ENCODE peak calls at places on chromosomes 5 and 9, in nine cellular contexts. F is A549, O is esophagus squamous epithelium, X is spleen, C is HepG2, K is endothelial cell of umbilical vein, R is transverse colon, P is testis, V is tibial nerve. T is an unnamed sample. For H3K9me3, the result is how much of the 10 kb centered on the place peaks cover.

GRCh38 chr9:72362680-72363139 is 2.3 kb downstream of the ZFAND5 start:
- DNase-seq in F (peak), O (no peak), X (peak), C (peak), K (peak), R (peak), P (peak), V (peak), T (peak)

GRCh38 chr5:11390369-11390768 is 513.9 kb downstream of the CTNND2 start:
- DNase-seq in F (no peak), O (no peak), X (no peak), C (no peak), K (no peak), R (no peak), P (no peak), V (no peak), T (no peak)

GRCh38 chr5:52709171-52709925 is 78.4 kb upstream of the ITGA1 start:
- DNase-seq in F (no peak), O (no peak), X (no peak), C (peak), K (peak), R (no peak), P (no peak), V (no peak), T (no peak)

GRCh38 chr5:172411423-172412111 is 42.8 kb downstream of the SH3PXD2B start:
- DNase-seq in F (no peak), O (no peak), X (no peak), C (no peak), K (no peak), R (peak), P (no peak), V (no peak), T (peak)

GRCh38 chr9:136609160-136609475 is 53.6 kb upstream of the EGFL7 start:
- DNase-seq in F (no peak), O (no peak), X (no peak), C (no peak), K (no peak), R (no peak), P (no peak), V (no peak), T (no peak)

GRCh38 chr9:113481176-113481805 is 17.8 kb downstream of the RGS3 start:
- DNase-seq in F (no peak), O (no peak), X (no peak), C (no peak), K (no peak), R (peak), P (no peak), V (no peak), T (peak)

GRCh38 chr5:31531543-31531887 is 378 bp downstream of the DROSHA start:
- DNase-seq in F (peak), O (no peak), X (peak), C (peak), K (peak), R (peak), P (peak), V (no peak), T (no peak)

GRCh38 chr9:15512204-15512603 is 1.4 kb upstream of the PSIP1 start:
- DNase-seq in F (no peak), O (no peak), X (no peak), C (no peak), K (no peak), R (no peak), P (no peak), V (no peak), T (no peak)

GRCh38 chr9:134682026-134682425 is 40.4 kb downstream of the COL5A1 start:
- DNase-seq in F (no peak), O (no peak), X (peak), C (no peak), K (no peak), R (no peak), P (no peak), V (no peak), T (no peak)

GRCh38 chr5:73826761-73827450 is 200.9 kb downstream of the ARHGEF28 start:
- DNase-seq in F (peak), O (no peak), X (no peak), C (no peak), K (no peak), R (no peak), P (peak), V (peak), T (no peak)

GRCh38 chr9:91256235-91256634 is 105.5 kb downstream of the AUH start:
- DNase-seq in F (no peak), O (no peak), X (no peak), C (no peak), K (no peak), R (no peak), P (no peak), V (no peak), T (peak)

GRCh38 chr5:5320062-5320805 is 102.2 kb upstream of the ICE1 start:
- DNase-seq in F (no peak), O (no peak), X (no peak), C (no peak), K (no peak), R (no peak), P (no peak), V (no peak), T (no peak)

GRCh38 chr9:118618744-118619299 is 750.4 kb downstream of the BRINP1 start:
- DNase-seq in F (no peak), O (no peak), X (no peak), C (no peak), K (no peak), R (no peak), P (no peak), V (no peak), T (no peak)

GRCh38 chr9:123561055-123561454 is 205.1 kb downstream of the CRB2 start:
- DNase-seq in F (no peak), O (no peak), X (peak), C (no peak), K (no peak), R (no peak), P (no peak), V (no peak), T (no peak)

GRCh38 chr9:94952553-94953373 is 226.3 kb downstream of the AOPEP start:
- DNase-seq in F (no peak), O (no peak), X (no peak), C (no peak), K (peak), R (no peak), P (peak), V (peak), T (no peak)

GRCh38 chr9:137685035-137685885 is 66.5 kb downstream of the EHMT1 start:
- DNase-seq in F (no peak), O (no peak), X (no peak), C (no peak), K (no peak), R (no peak), P (no peak), V (no peak), T (no peak)

GRCh38 chr9:684055-684949 is 157.2 kb upstream of the DMRT1 start:
- DNase-seq in F (no peak), O (no peak), X (no peak), C (no peak), K (peak), R (no peak), P (no peak), V (no peak), T (peak)

GRCh38 chr5:86679529-86679928 is 61.8 kb downstream of the COX7C start:
- DNase-seq in F (peak), O (no peak), X (no peak), C (peak), K (peak), R (no peak), P (peak), V (peak), T (no peak)

GRCh38 chr5:122292357-122292756 is 19.7 kb upstream of the SNCAIP start:
- DNase-seq in F (no peak), O (no peak), X (no peak), C (no peak), K (peak), R (no peak), P (no peak), V (no peak), T (no peak)

GRCh38 chr5:135442387-135443256 is 4.5 kb downstream of the DCANP1 start:
- DNase-seq in F (no peak), O (no peak), X (no peak), C (no peak), K (no peak), R (no peak), P (no peak), V (no peak), T (no peak)

GRCh38 chr9:91489391-91489899 is 65.8 kb upstream of the NFIL3 start:
- DNase-seq in F (no peak), O (no peak), X (no peak), C (no peak), K (no peak), R (no peak), P (no peak), V (no peak), T (peak)

GRCh38 chr5:156896545-156896944 is 46.5 kb downstream of the PPP1R2B start:
- DNase-seq in F (no peak), O (no peak), X (no peak), C (no peak), K (no peak), R (no peak), P (no peak), V (no peak), T (no peak)

GRCh38 chr9:35845824-35846771 is 17.1 kb downstream of the TMEM8B start:
- DNase-seq in F (no peak), O (no peak), X (peak), C (no peak), K (no peak), R (no peak), P (peak), V (no peak), T (no peak)

GRCh38 chr9:32551491-32552049 is 557 bp upstream of the SMIM27 start:
- DNase-seq in F (peak), O (no peak), X (peak), C (peak), K (peak), R (peak), P (peak), V (peak), T (no peak)

GRCh38 chr5:501833-502184 is 22.4 kb downstream of the SLC9A3 start:
- DNase-seq in F (no peak), O (no peak), X (no peak), C (no peak), K (peak), R (no peak), P (no peak), V (no peak), T (no peak)

GRCh38 chr5:132046915-132047314 is 13.5 kb upstream of the IL3 start:
- DNase-seq in F (no peak), O (no peak), X (no peak), C (no peak), K (no peak), R (no peak), P (peak), V (no peak), T (no peak)

GRCh38 chr9:92961627-92962302 is 14.4 kb downstream of the FGD3 start:
- DNase-seq in F (no peak), O (no peak), X (no peak), C (no peak), K (no peak), R (peak), P (no peak), V (no peak), T (no peak)

GRCh38 chr5:17157916-17158529 is 59.4 kb upstream of the BASP1 start:
- DNase-seq in F (no peak), O (no peak), X (no peak), C (no peak), K (peak), R (peak), P (no peak), V (no peak), T (no peak)

GRCh38 chr5:142549834-142550233 is 136.1 kb downstream of the FGF1 start:
- DNase-seq in F (no peak), O (no peak), X (no peak), C (no peak), K (no peak), R (no peak), P (no peak), V (no peak), T (no peak)

GRCh38 chr5:179146277-179146676 is 86.1 kb downstream of the ZNF354C start:
- DNase-seq in F (no peak), O (no peak), X (peak), C (no peak), K (no peak), R (no peak), P (no peak), V (no peak), T (no peak)

GRCh38 chr9:124769451-124770358 is 1.4 kb downstream of the NR6A1 start:
- DNase-seq in F (peak), O (no peak), X (peak), C (peak), K (peak), R (peak), P (peak), V (no peak), T (no peak)

GRCh38 chr5:78920604-78921003 is 64.5 kb downstream of the ARSB start:
- DNase-seq in F (no peak), O (no peak), X (no peak), C (no peak), K (no peak), R (no peak), P (peak), V (no peak), T (no peak)

GRCh38 chr5:68423154-68423811 is 207.7 kb downstream of the PIK3R1 start:
- DNase-seq in F (no peak), O (no peak), X (no peak), C (no peak), K (no peak), R (no peak), P (no peak), V (no peak), T (no peak)

GRCh38 chr5:146706321-146706972 is 172.1 kb downstream of the PPP2R2B start:
- DNase-seq in F (no peak), O (no peak), X (no peak), C (peak), K (no peak), R (no peak), P (no peak), V (no peak), T (no peak)

GRCh38 chr5:154868702-154869101 is 10.3 kb downstream of the CNOT8 start:
- DNase-seq in F (peak), O (no peak), X (no peak), C (no peak), K (no peak), R (no peak), P (peak), V (no peak), T (peak)

GRCh38 chr9:3277200-3277599 is 248.6 kb downstream of the RFX3 start:
- DNase-seq in F (no peak), O (no peak), X (no peak), C (no peak), K (no peak), R (no peak), P (no peak), V (no peak), T (no peak)

GRCh38 chr5:95821110-95822021 is 1.2 kb downstream of the GLRX start:
- DNase-seq in F (no peak), O (no peak), X (no peak), C (no peak), K (no peak), R (no peak), P (no peak), V (no peak), T (no peak)

GRCh38 chr9:133740891-133741290 is 2.7 kb upstream of the SARDH start:
- DNase-seq in F (no peak), O (no peak), X (no peak), C (no peak), K (no peak), R (no peak), P (peak), V (no peak), T (no peak)

GRCh38 chr5:132849347-132849746 is 16.9 kb downstream of the GDF9 start:
- DNase-seq in F (no peak), O (no peak), X (no peak), C (peak), K (no peak), R (no peak), P (no peak), V (no peak), T (no peak)

GRCh38 chr9:14313378-14313940 is 482 bp downstream of the NFIB start:
- DNase-seq in F (no peak), O (no peak), X (no peak), C (no peak), K (peak), R (peak), P (peak), V (no peak), T (peak)
- TF ChIP-seq POLR2A in F (no peak), O (no peak), X (no peak), C (no peak), K (no peak), R (peak), P (no peak), V (no peak), T (peak)

GRCh38 chr5:40089269-40089668 is 590.4 kb upstream of the PTGER4 start:
- DNase-seq in F (no peak), O (no peak), X (no peak), C (no peak), K (no peak), R (no peak), P (no peak), V (no peak), T (no peak)
- H3K9me3 ChIP-seq in F (under half), O (under half), X (under half), C (half or more), K (under half), R (under half), P (under half), V (under half), T (under half)

DNA sequence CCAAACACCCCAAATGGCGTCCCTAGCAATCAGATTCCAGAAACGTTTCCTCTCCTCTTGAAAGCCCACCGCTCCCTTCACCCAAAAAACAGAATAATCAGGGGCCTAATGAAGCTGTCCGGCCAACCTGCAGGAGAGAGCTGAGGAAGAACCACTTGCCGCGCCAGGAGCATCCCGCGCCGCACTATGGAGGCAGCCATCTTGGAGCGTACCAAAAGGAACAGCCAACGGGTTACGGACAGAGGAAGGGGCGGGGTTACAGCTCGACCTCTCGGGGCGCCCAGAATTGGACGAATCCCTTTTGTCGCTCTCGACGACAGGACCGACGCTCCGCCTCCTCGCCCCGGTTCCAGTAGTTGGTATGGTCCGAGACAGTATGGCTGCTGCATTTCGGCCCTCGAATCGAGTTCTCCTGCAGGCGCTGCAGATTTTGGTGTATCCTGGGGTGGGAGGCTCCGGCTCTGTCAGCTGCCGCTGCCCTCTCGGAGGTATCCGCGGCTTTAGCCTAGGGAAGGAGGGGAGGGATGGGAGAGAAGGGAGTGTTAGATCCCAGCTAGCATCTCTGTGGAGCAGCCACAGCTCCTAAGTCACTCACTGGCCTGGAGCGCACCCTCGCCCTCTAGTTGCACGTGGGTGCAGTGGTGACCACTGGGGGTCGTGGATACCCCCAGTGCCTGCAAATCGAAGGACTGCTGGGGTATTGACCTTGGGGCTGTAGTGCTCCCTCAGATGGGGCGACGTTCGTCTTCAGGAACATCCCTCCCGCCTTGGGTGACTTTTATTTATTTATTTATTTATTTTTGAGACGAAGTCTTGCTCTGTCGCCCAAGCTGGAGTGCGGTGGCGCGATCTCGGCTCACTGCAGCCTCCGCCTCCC is at the start of the genes MRPS27 and PTCD2:
- DNase-seq in F (peak), O (peak), X (peak), C (peak), K (peak), R (peak), P (peak), V (peak), T (peak)
- H3K27ac ChIP-seq in F (peak), O (peak), X (peak), C (peak), K (peak), R (peak), P (peak), V (peak), T (peak)

GRCh38 chr5:98927242-98927987 is 1.4 kb downstream of the CHD1 start:
- DNase-seq in F (peak), O (no peak), X (peak), C (no peak), K (peak), R (peak), P (peak), V (peak), T (peak)
- TF ChIP-seq POLR2A in F (no peak), O (no peak), X (no peak), C (no peak), K (peak), R (peak), P (no peak), V (peak), T (peak)

GRCh38 chr5:36889264-36889663 is 12.7 kb downstream of the NIPBL start:
- DNase-seq in F (no peak), O (no peak), X (no peak), C (no peak), K (no peak), R (no peak), P (no peak), V (no peak), T (no peak)
- H3K9me3 ChIP-seq in F (under half), O (under half), X (under half), C (under half), K (under half), R (under half), P (under half), V (under half), T (under half)

DNA sequence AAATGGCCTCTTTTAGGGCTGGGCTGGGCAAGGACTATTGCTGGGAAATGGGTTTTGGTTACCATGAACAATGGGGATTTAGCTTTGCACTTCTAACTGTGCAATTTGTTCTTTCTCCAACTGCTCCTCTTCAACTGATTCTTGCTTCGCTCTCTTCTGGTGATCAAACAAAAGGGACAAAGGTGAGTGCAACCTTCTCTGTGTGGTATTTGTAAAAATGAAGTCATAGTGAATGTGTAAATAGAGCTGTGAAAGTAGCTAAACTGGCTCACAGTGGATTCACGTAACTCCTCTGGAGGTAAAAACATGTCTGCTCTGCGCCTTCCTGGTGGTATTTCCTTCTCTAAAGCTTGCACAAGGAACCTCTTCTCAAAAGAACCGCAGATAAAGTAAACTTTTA is 20.9 kb upstream of the SPINK14 start:
- DNase-seq in F (no peak), O (no peak), X (no peak), C (peak), K (no peak), R (no peak), P (no peak), V (no peak), T (no peak)
- H3K27ac ChIP-seq in F (no peak), O (no peak), X (no peak), C (peak), K (no peak), R (peak), P (no peak), V (no peak), T (no peak)

GRCh38 chr5:176762489-176762888 is 47.9 kb upstream of the UNC5A start:
- DNase-seq in F (no peak), O (no peak), X (no peak), C (no peak), K (no peak), R (no peak), P (no peak), V (no peak), T (no peak)
- TF ChIP-seq POLR2A in F (no peak), O (no peak), X (no peak), C (no peak), K (no peak), R (no peak), P (no peak), V (no peak), T (no peak)

GRCh38 chr5:16108418-16108817 is 71.2 kb downstream of the MARCHF11 start:
- DNase-seq in F (no peak), O (no peak), X (no peak), C (no peak), K (no peak), R (no peak), P (no peak), V (no peak), T (no peak)
- H3K9me3 ChIP-seq in F (under half), O (under half), X (under half), C (under half), K (under half), R (under half), P (under half), V (under half), T (under half)

GRCh38 chr9:127529671-127530070 is 78.4 kb downstream of the LRSAM1 start:
- DNase-seq in F (no peak), O (no peak), X (no peak), C (no peak), K (peak), R (no peak), P (no peak), V (no peak), T (no peak)

GRCh38 chr9:127527560-127528268 is 76.4 kb downstream of the LRSAM1 start:
- DNase-seq in F (no peak), O (no peak), X (no peak), C (no peak), K (no peak), R (no peak), P (no peak), V (no peak), T (no peak)

GRCh38 chr9:127526655-127527559 is 75.6 kb downstream of the LRSAM1 start:
- DNase-seq in F (no peak), O (no peak), X (no peak), C (no peak), K (no peak), R (no peak), P (no peak), V (no peak), T (no peak)

GRCh38 chr9:127530206-127530941 is 79.1 kb downstream of the LRSAM1 start:
- DNase-seq in F (no peak), O (no peak), X (no peak), C (no peak), K (no peak), R (no peak), P (no peak), V (no peak), T (no peak)

GRCh38 chr9:127528407-127529251 is 77.3 kb downstream of the LRSAM1 start:
- DNase-seq in F (no peak), O (no peak), X (no peak), C (no peak), K (peak), R (no peak), P (peak), V (no peak), T (no peak)
- H3K27ac ChIP-seq in F (no peak), O (peak), X (no peak), C (no peak), K (peak), R (peak), P (peak), V (peak), T (peak)